ENCODE peak calls at places on chromosome 22, in six cellular contexts. O, Z, L, V, H and U are unnamed samples.

GRCh38 chr22:37401401-37401859 is 25.8 kb downstream of the ELFN2 start:
- DNase-seq in V (peak), Z (no peak), L (peak), O (peak), H (peak), U (no peak)

GRCh38 chr22:34102633-34103032 is 182.4 kb upstream of the LARGE1 start:
- DNase-seq in L (no peak), V (no peak), O (no peak), Z (no peak), H (no peak), U (no peak)

GRCh38 chr22:49014227-49015201 is 813.2 kb downstream of the BRD1 start:
- DNase-seq in L (no peak), H (no peak), O (no peak), Z (no peak), V (no peak), U (no peak)

GRCh38 chr22:42299586-42300285 is 29.3 kb upstream of the TCF20 start:
- DNase-seq in O (no peak), V (peak), L (peak), Z (no peak), H (no peak), U (no peak)

GRCh38 chr22:50083462-50084081 is 1.7 kb downstream of the MLC1 start:
- DNase-seq in O (no peak), H (no peak), Z (no peak), V (no peak), L (no peak), U (no peak)

GRCh38 chr22:22710719-22711531 is 66.5 kb downstream of the GGTLC2 start:
- DNase-seq in Z (peak), V (peak), L (peak), O (peak), H (no peak), U (no peak)

GRCh38 chr22:19641983-19642451 is 72.3 kb upstream of the SEPTIN5 start:
- DNase-seq in Z (no peak), O (no peak), V (no peak), H (no peak), L (no peak), U (no peak)

GRCh38 chr22:50714150-50714549 is 23.9 kb upstream of the ACR start:
- DNase-seq in L (no peak), Z (no peak), H (no peak), O (no peak), V (no peak), U (no peak)

GRCh38 chr22:20571531-20572007 is 64.2 kb downstream of the MED15 start:
- DNase-seq in L (peak), H (peak), V (no peak), Z (no peak), O (peak), U (no peak)

GRCh38 chr22:23621082-23621780 is 10.9 kb downstream of the DRICH1 start:
- DNase-seq in H (no peak), Z (no peak), O (no peak), V (no peak), L (no peak), U (no peak)

GRCh38 chr22:41848468-41848867 is 15.6 kb downstream of the SREBF2 start:
- DNase-seq in L (no peak), V (peak), Z (no peak), H (peak), O (peak), U (no peak)

GRCh38 chr22:43553451-43554258 is 141.8 kb downstream of the MPPED1 start:
- DNase-seq in O (no peak), H (no peak), L (no peak), V (no peak), Z (no peak), U (no peak)

GRCh38 chr22:40040927-40041326 is 46.2 kb downstream of the FAM83F start:
- DNase-seq in L (peak), O (peak), Z (peak), V (peak), H (peak), U (no peak)

GRCh38 chr22:36166518-36167220 is 6.1 kb upstream of the APOL3 start:
- DNase-seq in O (no peak), L (no peak), Z (no peak), V (no peak), H (no peak), U (no peak)

GRCh38 chr22:37609240-37610152 is 862 bp downstream of the GGA1 start:
- DNase-seq in O (no peak), L (no peak), V (peak), H (no peak), Z (no peak), U (no peak)

GRCh38 chr22:50314455-50315288 is 7.2 kb upstream of the PLXNB2 start:
- DNase-seq in H (no peak), O (no peak), V (no peak), L (no peak), Z (no peak), U (no peak)

GRCh38 chr22:36350751-36351594 is 36.8 kb downstream of the MYH9 start:
- DNase-seq in V (no peak), Z (no peak), O (no peak), H (peak), L (no peak), U (no peak)

GRCh38 chr22:29787371-29787980 is 20.3 kb downstream of the UQCR10 start:
- DNase-seq in V (no peak), H (no peak), O (no peak), Z (no peak), L (no peak), U (no peak)

GRCh38 chr22:29788339-29789279 is 21.4 kb downstream of the UQCR10 start:
- DNase-seq in O (no peak), V (no peak), Z (no peak), L (no peak), H (no peak), U (no peak)

GRCh38 chr22:29782061-29782845 is 15.1 kb downstream of the UQCR10 start:
- DNase-seq in Z (no peak), L (peak), O (peak), H (no peak), V (no peak), U (no peak)

GRCh38 chr22:29784451-29785361 is 17.5 kb downstream of the UQCR10 start:
- DNase-seq in H (peak), O (peak), V (no peak), Z (no peak), L (peak), U (no peak)

DNA sequence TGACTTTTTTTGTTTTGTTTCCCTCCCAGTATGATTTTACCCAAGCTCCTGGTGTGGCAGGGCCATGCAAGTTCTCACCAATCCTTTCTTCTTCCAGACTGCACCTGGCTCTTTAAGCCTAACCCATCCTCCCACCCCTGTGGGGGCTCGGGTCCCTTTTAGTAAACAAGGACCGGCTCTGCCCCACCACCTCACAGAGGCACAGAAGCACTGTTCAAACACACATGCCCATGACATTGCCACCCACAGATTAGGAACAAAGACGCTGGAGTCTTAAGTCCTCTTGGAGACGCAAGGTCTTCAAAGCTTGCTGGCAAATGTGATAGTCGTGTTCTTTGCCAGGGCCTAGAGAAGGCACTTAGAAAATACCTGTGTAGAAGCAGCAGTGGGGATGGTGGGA is 18.9 kb downstream of the UQCR10 start:
- DNase-seq in Z (no peak), V (no peak), H (no peak), L (no peak), O (no peak), U (no peak)
- H3K4me3 ChIP-seq in Z (no peak), V (no peak), H (no peak), L (no peak), O (no peak), U (no peak)

GRCh38 chr22:45550891-45551290 is 48.2 kb downstream of the FBLN1 start:
- DNase-seq in Z (no peak), H (no peak), L (no peak), O (no peak), V (no peak), U (no peak)

GRCh38 chr22:45548441-45548840 is 45.8 kb downstream of the FBLN1 start:
- DNase-seq in O (no peak), V (no peak), H (no peak), Z (no peak), L (no peak), U (no peak)

GRCh38 chr22:45549739-45550138 is 47.1 kb downstream of the FBLN1 start:
- DNase-seq in V (no peak), L (no peak), H (peak), Z (no peak), O (peak), U (no peak)

GRCh38 chr22:45550416-45550815 is 47.7 kb downstream of the FBLN1 start:
- DNase-seq in O (no peak), H (no peak), L (no peak), V (no peak), Z (no peak), U (no peak)

DNA sequence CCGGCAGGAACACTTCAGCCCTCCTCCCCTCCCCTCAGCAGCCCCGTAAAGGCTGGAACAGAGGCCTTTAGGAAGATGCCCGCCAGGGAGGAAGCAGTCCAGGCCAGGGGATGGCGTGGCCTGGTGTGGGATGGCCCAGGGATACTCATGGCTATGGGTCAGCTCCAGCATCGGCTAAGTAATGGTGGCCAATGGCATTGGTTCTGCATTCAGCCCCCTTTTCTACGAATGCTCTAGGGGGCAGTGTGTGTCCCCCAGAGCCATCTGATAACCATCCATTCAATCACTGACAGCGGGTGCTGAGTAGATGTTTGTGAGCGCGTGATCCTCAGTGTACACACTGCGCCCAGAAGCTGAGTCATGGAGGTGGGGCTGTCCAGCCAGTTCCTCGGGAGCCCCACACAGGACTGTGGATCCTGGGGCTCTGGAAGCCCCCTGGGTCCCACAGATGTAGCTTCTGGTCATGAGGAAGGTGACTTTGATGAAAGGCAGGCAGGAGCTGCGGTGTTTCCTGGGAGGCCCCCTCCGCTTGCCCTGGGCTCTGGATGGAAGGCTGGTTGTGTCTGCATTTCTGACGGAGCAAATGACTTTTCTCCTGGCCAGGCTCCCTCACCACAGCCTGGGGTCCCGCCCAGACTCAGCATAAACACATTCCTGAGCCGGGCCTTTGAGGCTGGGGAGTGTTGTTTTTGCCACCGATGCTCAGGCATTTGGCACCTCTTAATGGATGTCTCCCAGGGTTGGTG is 46.5 kb downstream of the FBLN1 start:
- DNase-seq in O (peak), V (peak), H (peak), L (no peak), Z (no peak), U (peak)
- TF ChIP-seq CTCF in O (peak), V (no peak), H (peak), L (no peak), Z (no peak), U (peak)

DNA sequence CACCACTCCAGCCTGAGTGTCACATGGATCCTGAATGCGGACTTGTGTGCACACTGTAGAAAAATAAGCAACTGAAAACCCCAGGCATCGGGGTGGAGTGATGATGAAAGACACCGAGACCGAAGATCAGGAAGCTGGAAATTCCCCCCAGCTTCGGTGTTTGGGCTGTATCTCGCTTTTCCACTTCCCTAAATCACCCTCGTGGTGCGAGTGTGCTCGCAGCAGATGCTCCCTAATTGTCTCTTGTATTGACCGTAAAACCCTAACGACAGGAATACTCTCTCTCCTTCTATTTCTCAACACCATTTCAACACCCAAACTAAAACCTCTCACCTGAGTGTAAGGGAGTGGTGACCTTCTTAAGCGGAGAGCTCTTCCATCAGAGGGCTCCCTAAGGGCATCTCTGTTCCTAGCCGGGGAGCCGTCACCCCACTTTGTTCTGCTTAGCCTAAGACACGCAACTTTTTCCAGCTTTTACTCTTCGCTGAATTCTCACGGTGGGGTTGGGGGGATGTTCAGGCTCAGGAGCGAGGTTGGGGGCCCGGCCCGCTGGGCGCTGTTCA is 637 bp upstream of the GRK3 start:
- DNase-seq in H (no peak), L (peak), V (peak), O (no peak), Z (no peak), U (no peak)
- H3K4me3 ChIP-seq in H (peak), L (peak), V (peak), O (peak), Z (peak), U (peak)

GRCh38 chr22:31944700-31945477 is 554 bp downstream of the YWHAH start:
- DNase-seq in O (no peak), Z (no peak), H (peak), L (peak), V (no peak), U (no peak)
- TF ChIP-seq CTCF in O (peak), Z (no peak), H (no peak), L (no peak), V (no peak), U (no peak)

GRCh38 chr22:26902401-26903029 is 245.1 kb downstream of the MIAT start:
- DNase-seq in Z (no peak), H (no peak), L (no peak), V (no peak), O (no peak), U (no peak)
- H3K4me3 ChIP-seq in Z (no peak), H (no peak), L (no peak), V (no peak), O (no peak), U (no peak)

GRCh38 chr22:31840581-31840980 is 86.8 kb downstream of the DEPDC5 start:
- DNase-seq in Z (no peak), H (no peak), L (no peak), V (no peak), O (no peak), U (no peak)

GRCh38 chr22:31839986-31840385 is 86.2 kb downstream of the DEPDC5 start:
- DNase-seq in Z (no peak), H (no peak), L (no peak), V (no peak), O (no peak), U (no peak)

GRCh38 chr22:31838917-31839316 is 85.1 kb downstream of the DEPDC5 start:
- DNase-seq in H (no peak), Z (no peak), L (no peak), V (no peak), O (no peak), U (no peak)

GRCh38 chr22:31833930-31834329 is 80.1 kb downstream of the DEPDC5 start:
- DNase-seq in O (no peak), V (no peak), Z (no peak), L (no peak), H (no peak), U (no peak)

GRCh38 chr22:31836010-31836409 is 82.2 kb downstream of the DEPDC5 start:
- DNase-seq in H (no peak), O (no peak), V (no peak), Z (no peak), L (no peak), U (no peak)
- TF ChIP-seq CTCF in H (no peak), O (no peak), V (no peak), Z (no peak), L (no peak), U (no peak)